ENCODE peak calls at places on chromosomes 13 and 19, in six cellular contexts. O, C, Y, S, G and M are unnamed samples.

GRCh38 chr13:26017196-26017921 is 34.5 kb downstream of the SHISA2 start:
- DNase-seq in G (no peak), Y (no peak), O (no peak), S (no peak), C (no peak), M (no peak)

GRCh38 chr19:46533085-46534081 is 37.7 kb upstream of the PNMA8B start:
- DNase-seq in Y (no peak), C (no peak), S (no peak), O (no peak), G (no peak), M (no peak)

GRCh38 chr13:97715763-97716162 is 237.7 kb upstream of the IPO5 start:
- DNase-seq in S (no peak), O (no peak), C (no peak), G (no peak), Y (no peak), M (no peak)

GRCh38 chr13:114194853-114195252 is 15.8 kb downstream of the CFAP97D2 start:
- DNase-seq in Y (no peak), O (no peak), G (no peak), S (peak), C (no peak), M (no peak)

GRCh38 chr19:18220632-18221275 is 5.5 kb downstream of the PDE4C start:
- DNase-seq in O (no peak), Y (no peak), G (no peak), C (no peak), S (peak), M (no peak)

GRCh38 chr19:46225558-46226004 is 4.0 kb upstream of the IGFL1 start:
- DNase-seq in G (no peak), O (no peak), S (no peak), Y (no peak), C (no peak), M (no peak)

GRCh38 chr19:18470153-18470552 is 32.2 kb upstream of the ISYNA1 start:
- DNase-seq in O (no peak), C (no peak), S (no peak), Y (no peak), G (peak), M (no peak)

GRCh38 chr13:94009696-94010095 is 469.8 kb downstream of the DCT start:
- DNase-seq in O (no peak), S (no peak), G (no peak), C (no peak), Y (no peak), M (no peak)

GRCh38 chr19:7373862-7374261 is 25.1 kb downstream of the ARHGEF18 start:
- DNase-seq in C (no peak), G (peak), O (peak), S (no peak), Y (no peak), M (no peak)

GRCh38 chr13:36815069-36815468 is 4.0 kb upstream of the RFXAP start:
- DNase-seq in Y (no peak), G (peak), O (no peak), C (no peak), S (no peak), M (no peak)

GRCh38 chr13:38763446-38764381 is 76.8 kb downstream of the FREM2 start:
- DNase-seq in Y (no peak), C (no peak), G (peak), S (peak), O (no peak), M (no peak)

GRCh38 chr19:37654525-37654832 is 786 bp downstream of the ZFP30 start:
- DNase-seq in G (no peak), Y (no peak), O (no peak), S (no peak), C (no peak), M (no peak)

GRCh38 chr19:12666305-12667048 is at the start of the genes MAN2B1 and WDR83:
- DNase-seq in C (no peak), S (peak), G (peak), Y (peak), O (peak), M (peak)

GRCh38 chr13:100088282-100088647 is 628 bp upstream of the PCCA start:
- DNase-seq in G (no peak), O (no peak), C (no peak), S (no peak), Y (no peak), M (no peak)

GRCh38 chr19:8209965-8210659 is 942 bp downstream of the CERS4 start:
- DNase-seq in Y (no peak), O (no peak), C (no peak), S (no peak), G (no peak), M (no peak)

GRCh38 chr19:41801031-41801430 is 4.6 kb downstream of the CEACAM3 start:
- DNase-seq in O (no peak), G (no peak), S (no peak), C (no peak), Y (no peak), M (no peak)

GRCh38 chr19:41801682-41802317 is 5.4 kb downstream of the CEACAM3 start:
- DNase-seq in Y (no peak), C (no peak), G (no peak), O (no peak), S (no peak), M (no peak)

GRCh38 chr19:41802770-41803169 is 6.4 kb downstream of the CEACAM3 start:
- DNase-seq in O (no peak), G (no peak), S (no peak), Y (no peak), C (no peak), M (no peak)

GRCh38 chr19:41807176-41807575 is 10.8 kb downstream of the CEACAM3 start:
- DNase-seq in C (no peak), O (no peak), Y (no peak), G (no peak), S (no peak), M (no peak)

GRCh38 chr19:41804327-41804726 is 7.9 kb downstream of the CEACAM3 start:
- DNase-seq in C (no peak), G (no peak), O (no peak), S (no peak), Y (no peak), M (no peak)
- H3K4me3 ChIP-seq in C (no peak), G (no peak), O (no peak), S (no peak), Y (no peak), M (no peak)

GRCh38 chr19:44958090-44958489 is 2.9 kb downstream of the CLPTM1 start:
- DNase-seq in S (no peak), O (no peak), Y (no peak), G (no peak), C (no peak), M (no peak)

GRCh38 chr19:44955500-44956439 is 590 bp downstream of the CLPTM1 start:
- DNase-seq in G (no peak), C (peak), Y (no peak), S (no peak), O (no peak), M (no peak)

GRCh38 chr19:44951179-44952159 is 3.7 kb upstream of the CLPTM1 start:
- DNase-seq in O (peak), G (peak), S (peak), Y (peak), C (no peak), M (no peak)

GRCh38 chr19:44954278-44954648 is 917 bp upstream of the CLPTM1 start:
- DNase-seq in Y (no peak), G (no peak), C (no peak), O (no peak), S (no peak), M (no peak)

GRCh38 chr19:44954649-44955499 is at the start of gene CLPTM1:
- DNase-seq in C (peak), G (peak), O (peak), Y (peak), S (peak), M (peak)
- TF ChIP-seq POLR2A in C (peak), G (peak), O (peak), Y (peak), S (peak), M (no peak)

GRCh38 chr19:34480971-34481821 is at the start of gene WTIP:
- DNase-seq in S (peak), C (peak), O (peak), G (peak), Y (peak), M (peak)
- H3K27ac ChIP-seq in S (peak), C (peak), O (peak), G (no peak), Y (peak), M (peak)

GRCh38 chr19:57708641-57709354 is at the start of gene ZNF154:
- DNase-seq in Y (no peak), O (peak), C (no peak), G (no peak), S (peak), M (peak)
- H3K4me3 ChIP-seq in Y (peak), O (peak), C (peak), G (no peak), S (no peak), M (peak)

GRCh38 chr13:50213526-50213925 is 198.3 kb downstream of the KCNRG start:
- DNase-seq in Y (no peak), S (no peak), C (no peak), G (no peak), O (no peak), M (no peak)

GRCh38 chr13:50203256-50204083 is 188.2 kb downstream of the KCNRG start:
- DNase-seq in G (no peak), C (no peak), Y (no peak), O (no peak), S (no peak), M (no peak)

GRCh38 chr13:50209646-50210045 is 194.4 kb downstream of the KCNRG start:
- DNase-seq in O (no peak), G (no peak), Y (no peak), S (no peak), C (no peak), M (no peak)

GRCh38 chr13:50214514-50214913 is 199.3 kb downstream of the KCNRG start:
- DNase-seq in O (no peak), Y (no peak), C (no peak), S (no peak), G (no peak), M (no peak)

GRCh38 chr13:50208826-50209335 is 193.6 kb downstream of the KCNRG start:
- DNase-seq in Y (no peak), C (peak), G (peak), S (peak), O (peak), M (peak)
- TF ChIP-seq POLR2A in Y (no peak), C (no peak), G (no peak), S (no peak), O (no peak), M (no peak)

GRCh38 chr19:48879025-48879572 is 6.9 kb downstream of the PPP1R15A start:
- DNase-seq in G (no peak), Y (no peak), S (no peak), O (no peak), C (no peak), M (no peak)
- H3K27ac ChIP-seq in G (no peak), Y (peak), S (no peak), O (peak), C (no peak), M (peak)

GRCh38 chr19:2783781-2784145 is 690 bp upstream of the SGTA start:
- DNase-seq in C (no peak), S (no peak), Y (no peak), O (no peak), G (no peak), M (no peak)
- H3K4me3 ChIP-seq in C (peak), S (no peak), Y (peak), O (no peak), G (no peak), M (peak)